ENCODE peak calls at places on chromosomes 2 and 18, in five cellular contexts. N is dorsolateral prefrontal cortex, C is esophagus squamous epithelium, F is right lobe of liver, H is thyroid gland. U is an unnamed sample.

GRCh38 chr2:224946911-224947310 is 95.4 kb downstream of the DOCK10 start:
- DNase-seq in F (no peak), H (no peak), N (no peak), C (no peak), U (no peak)

GRCh38 chr2:12844511-12844910 is 127.8 kb downstream of the TRIB2 start:
- DNase-seq in C (no peak), H (no peak), N (no peak), F (no peak), U (peak; percentile 40)

GRCh38 chr18:67926929-67927864 is 410.7 kb upstream of the DSEL start:
- DNase-seq in H (no peak), C (no peak), F (no peak), N (no peak), U (no peak)

GRCh38 chr18:79572848-79573451 is 106.7 kb upstream of the CTDP1 start:
- DNase-seq in H (no peak), N (no peak), F (no peak), C (no peak), U (no peak)

GRCh38 chr2:69177785-69178636 is 165.0 kb downstream of the ANTXR1 start:
- DNase-seq in N (peak; percentile 56), C (peak; percentile 38), F (peak; percentile 87), H (peak; percentile 55), U (peak; percentile 65)

GRCh38 chr2:120898496-120898895 is 162.8 kb downstream of the GLI2 start:
- DNase-seq in N (no peak), C (no peak), F (no peak), H (no peak), U (no peak)

GRCh38 chr18:63224574-63224973 is 95.0 kb downstream of the BCL2 start:
- DNase-seq in N (no peak), C (no peak), H (no peak), F (no peak), U (no peak)

GRCh38 chr18:57660961-57661360 is 39.3 kb upstream of the NARS1 start:
- DNase-seq in F (no peak), C (no peak), N (no peak), H (no peak), U (no peak)

GRCh38 chr2:73640537-73640936 is 1.7 kb downstream of the NAT8 start:
- DNase-seq in C (no peak), F (peak; percentile 37), N (no peak), H (no peak), U (no peak)

GRCh38 chr2:173614265-173614930 is 259.7 kb downstream of the CDCA7 start:
- DNase-seq in C (no peak), H (no peak), F (no peak), N (no peak), U (no peak)

GRCh38 chr2:68483011-68483410 is 15.6 kb downstream of the APLF start:
- DNase-seq in N (no peak), C (no peak), F (no peak), H (no peak), U (no peak)

GRCh38 chr2:234808907-234809306 is 142.9 kb upstream of the SH3BP4 start:
- DNase-seq in H (peak; percentile 51), C (no peak), F (no peak), N (no peak), U (no peak)

GRCh38 chr2:100757621-100758394 is 62.1 kb upstream of the NPAS2 start:
- DNase-seq in H (no peak), C (no peak), F (no peak), N (no peak), U (no peak)

GRCh38 chr2:204357175-204357695 is 188.0 kb upstream of the PARD3B start:
- DNase-seq in F (no peak), C (no peak), H (no peak), N (no peak), U (no peak)

GRCh38 chr2:69113627-69114026 is 100.6 kb downstream of the ANTXR1 start:
- DNase-seq in C (no peak), H (no peak), N (no peak), F (no peak), U (no peak)

GRCh38 chr2:121519732-121520640 is 10.7 kb upstream of the RNU4ATAC start:
- DNase-seq in N (peak; percentile 82), C (no peak), F (no peak), H (peak; percentile 61), U (peak; percentile 34)

GRCh38 chr2:153575171-153575853 is 96.8 kb upstream of the RPRM start:
- DNase-seq in N (no peak), C (no peak), F (no peak), H (no peak), U (no peak)

GRCh38 chr2:128442891-128443302 is 124.2 kb upstream of the HS6ST1 start:
- DNase-seq in N (no peak), F (no peak), C (no peak), H (peak; percentile 56), U (peak; percentile 21)

GRCh38 chr2:190583507-190584337 is 49.2 kb upstream of the NEMP2 start:
- DNase-seq in N (no peak), H (no peak), C (no peak), F (no peak), U (no peak)

GRCh38 chr2:190214434-190215194 is 105.0 kb downstream of the HIBCH start:
- DNase-seq in C (no peak), H (no peak), F (no peak), N (no peak), U (no peak)

GRCh38 chr2:201908901-201909300 is 102.6 kb downstream of the CDK15 start:
- DNase-seq in C (no peak), F (no peak), N (no peak), H (no peak), U (no peak)

GRCh38 chr2:84703831-84704230 is 177.1 kb downstream of the TRABD2A start:
- DNase-seq in N (no peak), F (no peak), C (no peak), H (no peak), U (no peak)

GRCh38 chr18:53789376-53790247 is 434.9 kb downstream of the MBD2 start:
- DNase-seq in N (no peak), H (no peak), F (no peak), C (no peak), U (no peak)

GRCh38 chr2:46800625-46801024 is 115.0 kb downstream of the MCFD2 start:
- DNase-seq in F (no peak), N (no peak), H (no peak), C (no peak), U (no peak)

GRCh38 chr18:76989647-76990190 is 142.9 kb downstream of the MBP start:
- DNase-seq in H (no peak), F (no peak), N (no peak), C (no peak), U (no peak)

GRCh38 chr2:168717790-168718502 is 84.5 kb upstream of the NOSTRIN start:
- DNase-seq in C (no peak), F (no peak), H (no peak), N (no peak), U (no peak)

GRCh38 chr18:51169731-51170130 is 27.8 kb downstream of the MEX3C start:
- DNase-seq in H (no peak), N (no peak), C (no peak), F (no peak), U (no peak)

GRCh38 chr2:209619782-209620181 is 151.8 kb upstream of the UNC80 start:
- DNase-seq in F (no peak), C (no peak), H (no peak), N (no peak), U (no peak)

GRCh38 chr2:173134703-173135102 is 59.1 kb downstream of the MAP3K20 start:
- DNase-seq in N (no peak), H (no peak), C (no peak), F (no peak), U (no peak)

GRCh38 chr2:65722028-65722427 is 289.6 kb upstream of the SPRED2 start:
- DNase-seq in C (no peak), F (peak; percentile 30), N (peak; percentile 10), H (peak; percentile 22), U (peak; percentile 59)
- TF ChIP-seq CTCF in C (peak; percentile 31), F (peak; percentile 5), N (peak; percentile 17), H (no peak), U (no peak)

DNA sequence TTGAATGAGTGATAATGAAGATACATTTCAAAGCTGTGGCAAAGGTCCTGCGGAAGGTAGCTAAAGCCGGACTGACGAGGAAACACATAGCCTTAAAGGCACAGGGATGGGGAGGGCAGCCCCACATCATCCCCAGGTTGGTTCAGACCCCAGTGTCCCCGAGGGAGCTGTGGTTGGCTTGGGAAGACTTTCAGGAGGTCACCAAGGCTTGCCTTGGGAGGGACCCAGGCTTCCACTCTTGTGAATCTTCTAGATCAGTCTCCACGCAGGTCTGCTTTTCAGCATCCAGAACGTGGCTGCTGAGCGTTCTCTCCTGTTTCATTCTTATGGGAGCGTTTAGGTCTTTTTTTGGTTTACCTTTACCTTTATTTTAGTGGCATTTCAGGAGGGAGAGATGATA is 16.8 kb downstream of the KIF1A start:
- DNase-seq in N (no peak), C (no peak), F (no peak), H (no peak), U (no peak)
- H3K27me3 ChIP-seq in N (no peaks in the 10 kb centered on the region), C (no peaks in the 10 kb centered on the region), F (no peaks in the 10 kb centered on the region), H (no peaks in the 10 kb centered on the region), U (no peaks in the 10 kb centered on the region)

DNA sequence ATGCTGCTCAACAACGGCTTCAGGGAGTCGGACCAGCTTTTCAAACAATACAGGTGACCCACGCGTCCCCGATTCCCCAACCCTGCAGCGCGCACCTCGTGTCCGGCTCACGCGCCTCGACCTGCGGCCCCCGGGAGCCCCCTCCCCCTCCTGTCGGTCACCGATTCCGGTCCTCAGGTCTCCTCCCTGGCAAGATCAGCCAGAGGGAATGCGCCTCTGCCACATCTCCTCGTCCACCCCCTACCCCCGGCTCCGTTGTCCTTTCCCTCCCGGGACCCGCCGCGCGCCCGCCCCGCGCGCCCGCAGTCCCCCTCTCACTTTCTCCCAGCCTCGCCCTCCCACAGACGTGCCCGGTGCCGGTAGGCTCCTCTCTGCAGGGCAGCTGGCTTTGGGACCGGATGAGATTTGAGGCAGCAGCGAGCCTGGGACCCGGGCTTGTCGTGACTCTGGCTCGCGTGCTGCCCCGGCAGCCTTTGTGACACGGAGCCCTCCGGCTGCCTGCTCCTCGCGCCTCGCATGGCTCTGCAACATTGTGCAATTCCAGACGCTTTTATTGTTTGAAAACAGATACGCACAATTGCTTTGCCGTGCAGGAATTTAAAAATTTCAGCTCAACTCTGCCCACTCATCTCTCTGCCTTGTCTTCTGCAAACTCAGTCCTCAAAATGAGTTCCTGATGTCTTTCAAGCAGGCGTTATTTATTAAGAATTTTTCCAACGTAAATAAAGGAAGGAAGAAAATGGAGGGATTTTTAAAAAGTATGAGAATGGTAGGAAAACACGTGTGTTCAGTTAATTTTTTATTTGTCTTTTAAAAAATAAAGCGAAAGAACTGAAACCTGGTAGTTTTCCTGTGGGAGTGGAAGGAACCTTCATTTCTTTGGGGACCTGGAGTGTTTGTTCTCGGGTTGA is 687 bp downstream of the TTC39C start:
- DNase-seq in H (peak; percentile 61), F (peak; percentile 64), N (peak; percentile 16), C (no peak), U (peak; percentile 55)
- TF ChIP-seq CTCF in H (no peak), F (no peak), N (no peak), C (no peak), U (no peak)

GRCh38 chr2:942775-943460 is 7.7 kb upstream of the SNTG2 start:
- DNase-seq in F (no peak), C (no peak), N (no peak), H (no peak), U (no peak)
- H3K27me3 ChIP-seq in F (no peaks in the 10 kb centered on the region), C (no peaks in the 10 kb centered on the region), N (peaks cover 7% of the 10 kb centered on the region), H (no peaks in the 10 kb centered on the region), U (no peaks in the 10 kb centered on the region)

GRCh38 chr2:232903989-232904388 is 33.9 kb downstream of the SNORC start:
- DNase-seq in C (no peak), H (no peak), F (no peak), N (no peak), U (no peak)
- TF ChIP-seq CTCF in C (no peak), H (no peak), F (no peak), N (no peak), U (no peak)

U was measured in testis.